ENCODE peak calls at places on chromosomes 16 and 17, in four cellular contexts. X is H1, H is GM12891, K is GM12878. A is an unnamed sample.
A peak's percentile ranks its signal among the peaks of the same experiment; 100 is the strongest.

GRCh38 chr17:50139950-50140885 is 10.3 kb upstream of the SAMD14 start:
- DNase-seq in X (peak; percentile 96), H (peak; percentile 89), K (no peak), A (peak; percentile 90)

GRCh38 chr16:2475413-2476344 is 752 bp downstream of the TBC1D24 start:
- DNase-seq in X (peak; percentile 75), H (no peak), K (no peak), A (no peak)

GRCh38 chr17:39863918-39864746 is at the start of gene IKZF3:
- DNase-seq in X (peak; percentile 87), H (no peak), K (no peak), A (peak; percentile 43)

GRCh38 chr17:68302066-68302564 is 10.8 kb downstream of the ARSG start:
- DNase-seq in X (no peak), H (no peak), K (no peak), A (no peak)

GRCh38 chr17:19744922-19745757 is 3.0 kb downstream of the ALDH3A1 start:
- DNase-seq in X (peak; percentile 100), H (peak; percentile 92), K (no peak), A (peak; percentile 89)

GRCh38 chr17:68290268-68290954 is 516 bp downstream of the SLC16A6 start:
- DNase-seq in X (peak; percentile 71), H (no peak), K (no peak), A (peak; percentile 26)

GRCh38 chr17:66330646-66331037 is 28.2 kb downstream of the PRKCA start:
- DNase-seq in X (no peak), H (no peak), K (no peak), A (no peak)

GRCh38 chr16:22888791-22889190 is 74.8 kb downstream of the HS3ST2 start:
- DNase-seq in X (no peak), H (no peak), K (no peak), A (no peak)

GRCh38 chr16:61146429-61146828 is 889.8 kb downstream of the CDH8 start:
- DNase-seq in X (no peak), H (no peak), K (no peak), A (no peak)

GRCh38 chr16:29312835-29313558 is 93.5 kb downstream of the NPIPB11 start:
- DNase-seq in X (no peak), H (no peak), K (no peak), A (no peak)
- TF ChIP-seq TAF1 in X (no peak), H (no peak), K (no peak), A (no peak)

GRCh38 chr17:76304226-76305134 is 3.6 kb downstream of the QRICH2 start:
- DNase-seq in X (no peak), H (no peak), K (no peak), A (no peak)
- TF ChIP-seq POLR2AphosphoS5 in X (no peak), H (no peak), K (no peak), A (no peak)

GRCh38 chr16:85250609-85251223 is 138.4 kb upstream of the CIBAR2 start:
- DNase-seq in X (no peak), H (no peak), K (no peak), A (no peak)

GRCh38 chr16:85253127-85253941 is 141.1 kb upstream of the CIBAR2 start:
- DNase-seq in X (peak; percentile 95), H (peak; percentile 96), K (no peak), A (peak; percentile 93)

GRCh38 chr16:85252461-85252860 is 140.2 kb upstream of the CIBAR2 start:
- DNase-seq in X (no peak), H (no peak), K (no peak), A (no peak)

GRCh38 chr16:85251225-85251760 is 139.0 kb upstream of the CIBAR2 start:
- DNase-seq in X (no peak), H (no peak), K (no peak), A (no peak)

GRCh38 chr16:85252014-85252413 is 139.7 kb upstream of the CIBAR2 start:
- DNase-seq in X (no peak), H (no peak), K (no peak), A (no peak)
- TF ChIP-seq POLR2A in X (no peak), H (no peak), K (no peak), A (no peak)

DNA sequence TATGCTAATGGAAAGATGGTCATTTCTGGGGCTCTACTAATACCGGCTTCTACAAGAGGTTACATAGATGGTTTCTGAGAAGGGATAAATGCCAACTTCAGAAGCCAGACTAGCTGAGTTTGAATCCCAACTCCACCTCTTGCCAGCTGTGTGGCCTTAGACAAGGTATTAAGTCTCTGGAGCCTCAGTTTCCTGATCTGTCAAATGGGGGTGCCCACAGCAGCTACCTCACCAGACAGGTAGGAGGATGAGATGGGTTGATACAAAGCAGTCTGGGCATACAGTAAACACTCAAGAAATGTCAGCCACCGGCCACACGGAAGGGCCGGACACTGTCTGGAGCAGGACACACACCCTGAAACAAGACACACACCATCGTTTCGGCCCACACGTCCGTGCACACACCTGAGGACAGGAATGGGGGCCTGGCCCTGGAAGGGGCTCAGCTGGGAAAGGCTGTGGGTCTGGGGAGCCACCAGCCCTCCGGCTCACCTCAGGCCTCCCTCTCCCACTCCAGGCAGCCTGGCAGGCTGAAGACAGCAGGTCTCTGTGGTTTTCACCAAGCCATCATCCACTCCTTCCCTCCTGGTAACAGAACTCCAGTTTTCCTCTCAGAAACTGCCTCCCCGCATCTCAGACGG is 5.5 kb downstream of the KNOP1 start:
- DNase-seq in X (no peak), H (no peak), K (no peak), A (no peak)
- TF ChIP-seq TAF1 in X (no peak), H (no peak), K (no peak), A (no peak)

GRCh38 chr17:81330884-81331245 is 35.8 kb upstream of the SLC38A10 start:
- DNase-seq in X (no peak), H (no peak), K (no peak), A (no peak)

GRCh38 chr17:81329927-81330883 is 35.1 kb upstream of the SLC38A10 start:
- DNase-seq in X (no peak), H (no peak), K (no peak), A (no peak)

GRCh38 chr17:81332118-81332834 is 37.2 kb upstream of the SLC38A10 start:
- DNase-seq in X (no peak), H (no peak), K (no peak), A (no peak)

GRCh38 chr17:81332949-81333570 is 38.0 kb upstream of the SLC38A10 start:
- DNase-seq in X (no peak), H (no peak), K (no peak), A (no peak)

GRCh38 chr17:81331527-81332043 is 36.5 kb upstream of the SLC38A10 start:
- DNase-seq in X (no peak), H (no peak), K (no peak), A (no peak)
- TF ChIP-seq POLR2AphosphoS5 in X (no peak), H (no peak), K (no peak), A (no peak)

GRCh38 chr16:459761-460160 is 34.3 kb downstream of the RAB11FIP3 start:
- DNase-seq in X (no peak), H (no peak), K (no peak), A (no peak)

GRCh38 chr16:456891-457483 is 31.5 kb downstream of the RAB11FIP3 start:
- DNase-seq in X (no peak), H (no peak), K (no peak), A (no peak)

GRCh38 chr16:460787-461186 is 35.3 kb downstream of the RAB11FIP3 start:
- DNase-seq in X (no peak), H (no peak), K (no peak), A (no peak)

GRCh38 chr16:455453-455852 is 30.0 kb downstream of the RAB11FIP3 start:
- DNase-seq in X (no peak), H (no peak), K (no peak), A (no peak)

DNA sequence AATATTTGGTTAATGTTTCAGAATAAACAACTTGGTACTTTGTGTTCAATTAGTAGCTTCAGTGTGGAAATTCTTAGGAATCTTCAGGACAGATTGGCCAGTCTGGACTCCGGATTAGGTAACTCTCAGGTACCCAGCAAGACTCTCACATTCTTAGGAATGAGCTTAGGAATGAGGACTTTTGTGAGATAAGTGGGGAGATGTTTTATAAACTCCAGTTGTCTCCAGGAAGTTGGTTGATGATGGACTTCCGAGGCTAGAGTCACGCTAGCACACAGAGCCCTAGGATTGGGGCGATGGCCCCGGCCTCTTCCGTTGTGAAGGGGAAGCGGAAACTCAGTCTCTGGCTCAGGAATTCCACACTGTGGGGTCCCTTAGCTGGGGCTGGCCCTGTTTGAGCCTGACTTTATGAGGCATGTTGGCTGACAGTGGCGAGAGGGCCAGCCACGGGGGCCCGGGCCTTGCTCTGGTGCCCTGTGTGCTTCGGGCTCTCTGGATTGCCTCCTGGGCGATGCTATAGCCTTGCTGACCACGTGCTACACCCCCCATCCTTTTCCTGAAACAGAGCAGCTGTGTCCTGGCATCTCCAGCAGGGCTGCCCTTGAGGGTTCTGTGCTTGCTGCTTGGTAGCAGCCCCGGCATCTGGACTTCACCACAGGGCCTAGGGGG is 32.4 kb downstream of the RAB11FIP3 start:
- DNase-seq in X (no peak), H (no peak), K (no peak), A (no peak)
- TF ChIP-seq POLR2A in X (no peak), H (no peak), K (no peak), A (no peak)

GRCh38 chr17:70290770-70291169 is 121.4 kb downstream of the KCNJ2 start:
- DNase-seq in X (no peak), H (no peak), K (no peak), A (no peak)

DNA sequence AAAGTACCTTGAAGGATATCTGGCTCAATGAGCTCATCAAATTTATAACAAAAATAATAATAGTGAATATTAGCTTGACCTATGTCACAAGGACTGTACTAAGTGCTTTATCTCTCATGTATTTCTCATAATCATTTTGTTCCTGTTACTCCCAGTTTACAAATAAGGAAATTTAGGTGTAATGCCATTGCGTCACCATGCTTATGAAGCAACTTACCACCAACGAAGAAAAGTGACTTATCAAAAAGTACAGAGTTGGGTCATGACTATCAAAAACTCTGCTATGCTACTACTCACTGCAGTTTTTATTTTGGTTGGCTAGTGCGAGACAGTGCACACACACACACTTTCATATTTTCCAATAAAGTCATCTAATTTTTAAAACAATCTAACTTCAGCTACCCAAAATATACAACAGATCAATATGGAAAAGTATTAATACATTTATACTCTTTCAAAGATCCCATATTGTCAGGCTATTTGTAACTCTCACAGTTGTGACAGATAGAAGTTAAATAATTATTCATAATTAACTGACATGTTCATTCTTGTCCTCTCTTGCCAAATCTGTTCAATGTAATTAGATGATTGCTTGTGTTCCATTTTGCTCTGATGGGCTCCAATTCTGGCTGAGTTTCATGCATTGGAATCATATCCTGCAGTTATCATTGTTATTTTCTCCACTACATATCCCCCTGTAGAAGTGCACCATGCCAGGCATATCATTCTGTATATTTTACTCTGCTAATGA is 119.4 kb downstream of the KCNJ2 start:
- DNase-seq in X (no peak), H (no peak), K (no peak), A (no peak)
- TF ChIP-seq TAF1 in X (no peak), H (no peak), K (no peak), A (no peak)

GRCh38 chr17:35799942-35800341 is 4.5 kb upstream of the MMP28 start:
- DNase-seq in X (no peak), H (no peak), K (no peak), A (no peak)
- TF ChIP-seq POLR2AphosphoS5 in X (no peak), H (no peak), K (no peak), A (no peak)

A was measured in GM12892.